ENCODE peak calls at places on chromosomes 16 and 17, in four cellular contexts. T is left ventricle myocardium inferior, V is AG04450, I is tibial artery. J is an unnamed sample.

GRCh38 chr17:7217113-7217987 is 2.3 kb downstream of the DLG4 start:
- DNase-seq in I (no peak), T (peak), V (no peak), J (no peak)

GRCh38 chr16:29743827-29744531 is 1.8 kb downstream of the C16orf54 start:
- DNase-seq in I (no peak), T (no peak), V (no peak), J (no peak)

GRCh38 chr17:13182854-13183253 is 165.0 kb upstream of the ELAC2 start:
- DNase-seq in T (no peak), I (no peak), V (no peak), J (no peak)

GRCh38 chr17:59845595-59846390 is 47.0 kb downstream of the TUBD1 start:
- DNase-seq in T (no peak), V (no peak), I (peak), J (no peak)

GRCh38 chr17:13437966-13438779 is 163.6 kb downstream of the HS3ST3A1 start:
- DNase-seq in T (no peak), I (no peak), V (no peak), J (no peak)

GRCh38 chr16:28307936-28308335 is 15.6 kb downstream of the SBK1 start:
- DNase-seq in V (no peak), I (no peak), T (no peak), J (no peak)

GRCh38 chr16:57755726-57756423 is 20.3 kb downstream of the KATNB1 start:
- DNase-seq in I (no peak), V (no peak), T (no peak), J (no peak)

GRCh38 chr16:62190426-62190825 is 154.2 kb upstream of the CDH8 start:
- DNase-seq in T (no peak), I (no peak), V (no peak), J (no peak)

GRCh38 chr17:77323413-77324171 is 182.8 kb downstream of the SEC14L1 start:
- DNase-seq in I (peak), T (no peak), V (no peak), J (peak)

GRCh38 chr17:55390364-55390977 is 31.2 kb downstream of the MMD start:
- DNase-seq in V (no peak), T (no peak), I (no peak), J (no peak)

GRCh38 chr17:8365143-8365542 is 11.4 kb downstream of the KRABD2 start:
- DNase-seq in I (no peak), T (no peak), V (no peak), J (no peak)

GRCh38 chr17:46943511-46944393 is 20.8 kb downstream of the GOSR2 start:
- DNase-seq in T (no peak), V (no peak), I (no peak), J (no peak)

GRCh38 chr17:72345536-72345935 is 224.7 kb downstream of the SOX9 start:
- DNase-seq in T (no peak), I (no peak), V (no peak), J (no peak)
- TF ChIP-seq CTCF in T (no peak), I (no peak), V (no peak), J (no peak)

DNA sequence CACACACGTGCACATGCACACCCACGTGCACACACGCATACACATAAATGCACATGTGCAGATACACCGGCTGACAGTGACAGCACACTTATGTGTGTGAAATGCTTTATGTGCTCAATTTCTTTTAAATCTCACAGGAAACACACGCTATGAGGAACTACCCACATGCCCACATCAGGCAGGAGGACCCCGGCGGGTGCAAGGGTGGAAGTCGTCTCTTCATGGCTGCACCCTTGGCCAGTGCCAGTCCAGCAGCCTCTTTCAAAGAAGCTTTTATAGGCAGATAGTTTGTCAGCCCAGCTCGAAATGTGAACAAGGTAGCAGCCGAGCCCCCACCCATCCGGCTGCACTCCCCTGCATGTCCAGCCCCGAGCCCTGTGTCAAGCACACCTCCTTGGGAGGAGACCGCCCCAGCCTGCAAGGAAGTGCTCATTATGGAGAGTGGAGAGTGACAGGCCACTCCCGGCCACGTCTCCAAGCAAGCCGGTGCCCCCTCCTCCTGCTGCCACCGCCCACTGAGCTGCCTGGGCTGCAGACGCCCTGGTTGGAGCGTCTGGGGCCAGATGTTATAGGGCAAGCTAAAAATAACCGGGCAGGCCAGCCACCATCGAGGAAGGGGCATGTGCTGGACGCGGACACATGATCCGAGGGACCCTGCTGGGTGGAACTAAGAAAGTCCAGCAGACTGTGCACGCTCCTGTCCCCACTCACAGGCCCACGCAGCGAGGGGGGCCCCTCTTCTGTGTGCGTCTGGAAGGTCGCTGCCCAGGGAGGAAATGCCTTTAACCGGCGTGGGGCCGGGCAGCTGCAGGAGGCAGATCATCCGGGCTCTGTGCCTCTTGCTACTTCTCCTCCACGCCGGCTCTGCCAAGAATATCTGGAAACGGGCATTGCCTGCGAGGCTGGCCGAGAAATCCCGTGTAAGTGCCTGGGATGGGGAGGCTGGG is at the start of gene WFDC1:
- DNase-seq in V (no peak), I (peak), T (peak), J (peak)
- H3K27ac ChIP-seq in V (peak), I (peak), T (peak), J (peak)

GRCh38 chr17:21058098-21058893 is 15.5 kb upstream of the USP22 start:
- DNase-seq in V (no peak), I (no peak), T (no peak), J (no peak)
- TF ChIP-seq CTCF in V (peak), I (no peak), T (no peak), J (no peak)

DNA sequence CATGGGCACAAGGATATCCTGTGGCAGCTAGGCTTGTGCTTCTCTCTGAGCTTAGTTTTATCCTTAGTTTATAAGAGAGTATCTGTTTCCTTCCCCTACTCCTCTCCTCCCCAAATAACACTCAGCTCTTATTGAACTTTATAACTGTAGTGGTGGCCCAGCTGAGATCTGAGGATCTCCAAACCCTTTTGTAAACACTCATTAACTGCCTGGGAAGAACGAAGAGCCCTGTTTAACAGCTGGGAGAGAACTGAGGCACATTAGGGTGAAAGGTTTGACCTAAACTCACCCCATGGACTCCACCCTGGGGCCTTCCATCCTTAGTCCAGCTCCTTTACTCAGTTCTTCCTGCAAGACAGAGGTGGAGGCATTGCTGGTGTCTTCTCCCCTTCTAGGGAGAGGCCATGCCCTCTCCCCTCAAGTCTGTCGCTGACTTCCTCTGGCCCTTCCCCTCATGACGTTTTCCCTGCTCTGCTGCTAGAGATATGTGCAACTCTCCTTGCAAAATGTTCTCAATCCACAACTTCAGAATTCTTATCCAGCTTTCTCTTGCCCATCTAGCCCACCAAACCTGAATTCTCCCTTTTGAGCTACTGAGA is 1.2 kb upstream of the RARA start:
- DNase-seq in V (no peak), I (no peak), T (peak), J (peak)
- H3K27ac ChIP-seq in V (no peak), I (no peak), T (peak), J (no peak)

GRCh38 chr16:88810868-88811599 is 694 bp downstream of the APRT start:
- DNase-seq in I (peak), V (peak), T (peak), J (peak)

GRCh38 chr16:88811600-88811849 is 203 bp downstream of the APRT start:
- DNase-seq in V (no peak), I (no peak), T (no peak), J (no peak)

GRCh38 chr16:88813396-88814143 is 1.8 kb upstream of the APRT start:
- DNase-seq in I (no peak), T (no peak), V (no peak), J (no peak)

GRCh38 chr16:88810166-88810867 is 1.4 kb downstream of the APRT start:
- DNase-seq in V (no peak), I (peak), T (no peak), J (no peak)

GRCh38 chr16:88811850-88812736 is at the start of gene APRT:
- DNase-seq in T (peak), V (peak), I (peak), J (peak)
- TF ChIP-seq CTCF in T (peak), V (peak), I (no peak), J (no peak)

GRCh38 chr17:32445497-32445896 is 1.2 kb downstream of the PSMD11 start:
- DNase-seq in V (no peak), T (no peak), I (no peak), J (no peak)
- H3K27ac ChIP-seq in V (peak), T (peak), I (peak), J (peak)

DNA sequence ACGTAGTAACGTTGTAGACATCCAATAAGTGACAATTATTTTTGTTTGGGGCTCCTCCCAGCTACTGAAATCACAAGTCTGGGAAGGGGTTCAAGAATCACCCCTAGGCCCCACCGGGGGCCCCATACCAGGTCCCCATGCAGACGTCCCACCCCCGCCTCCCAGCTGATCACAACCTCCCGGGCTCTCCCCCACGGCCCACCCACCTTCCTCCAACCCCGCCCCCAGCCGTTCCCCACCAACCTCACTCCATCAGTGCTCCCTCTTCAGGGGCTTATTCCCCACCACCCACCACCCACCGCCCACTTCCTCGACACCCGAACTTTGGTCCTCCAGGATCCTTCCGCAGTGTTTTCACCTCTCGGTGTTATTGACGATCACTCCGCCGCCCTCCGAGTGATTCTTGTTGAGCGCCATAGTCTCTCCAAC is 240 bp downstream of the WBP2 start:
- DNase-seq in I (no peak), T (peak), V (no peak), J (no peak)
- TF ChIP-seq CTCF in I (no peak), T (no peak), V (no peak), J (no peak)

GRCh38 chr17:17755715-17756114 is 74.5 kb downstream of the RAI1 start:
- DNase-seq in T (no peak), V (no peak), I (no peak), J (no peak)
- H3K27ac ChIP-seq in T (peak), V (no peak), I (no peak), J (no peak)

J was measured in coronary artery.